ENCODE peak calls at places on chromosomes 11 and 22, in four cellular contexts. W is IMR-90, V is fibroblast of lung, C is NCI-H2029 treated with DMSO at 0.1 percent for 48 hours. F is an unnamed sample.

GRCh38 chr11:17423533-17424310 is 35.3 kb upstream of the KCNJ11 start:
- DNase-seq in W (no peak), C (no peak), V (no peak), F (no peak)

GRCh38 chr22:25749420-25750169 is 7.6 kb downstream of the MYO18B start:
- DNase-seq in W (no peak), V (peak), C (no peak), F (no peak)

GRCh38 chr11:128776434-128777284 is 82.8 kb downstream of the FLI1 start:
- DNase-seq in C (no peak), V (peak), W (peak), F (peak)

GRCh38 chr11:118406599-118407166 is 5.3 kb downstream of the ATP5MG start:
- DNase-seq in W (peak), C (peak), V (peak), F (no peak)

GRCh38 chr11:57197762-57198161 is 16.0 kb downstream of the LRRC55 start:
- DNase-seq in C (no peak), W (no peak), V (no peak), F (no peak)

GRCh38 chr11:23206736-23207336 is 346.6 kb upstream of the CCDC179 start:
- DNase-seq in W (peak), V (peak), C (no peak), F (no peak)

GRCh38 chr22:42432818-42433217 is 615 bp upstream of the NFAM1 start:
- DNase-seq in W (no peak), C (no peak), V (no peak), F (peak)

GRCh38 chr11:19050281-19050680 is 10.2 kb downstream of the MRGPRX2 start:
- DNase-seq in V (no peak), W (no peak), C (no peak), F (no peak)

GRCh38 chr11:7251836-7252682 is at the start of gene SYT9:
- DNase-seq in W (no peak), C (no peak), V (peak), F (peak)

GRCh38 chr11:69409812-69410645 is 71.4 kb upstream of the LINC01488 start:
- DNase-seq in C (no peak), W (no peak), V (no peak), F (no peak)

GRCh38 chr22:36368359-36368983 is 19.3 kb downstream of the MYH9 start:
- DNase-seq in W (peak), V (peak), C (no peak), F (no peak)

GRCh38 chr22:21015051-21016006 is at the start of gene P2RX6:
- DNase-seq in V (peak), W (peak), C (no peak), F (peak)

GRCh38 chr11:27711725-27712124 is 11.5 kb upstream of the BDNF start:
- DNase-seq in V (no peak), C (no peak), W (no peak), F (no peak)

GRCh38 chr22:32531955-32532818 is 57.6 kb downstream of the FBXO7 start:
- DNase-seq in W (peak), C (peak), V (peak), F (peak)

GRCh38 chr11:107898270-107898669 is 30.0 kb upstream of the RAB39A start:
- DNase-seq in V (peak), C (no peak), W (peak), F (no peak)

GRCh38 chr22:31348766-31349165 is 2.6 kb upstream of the PATZ1 start:
- DNase-seq in V (no peak), W (no peak), C (no peak), F (no peak)

GRCh38 chr22:30453731-30454510 is 17.9 kb downstream of the SEC14L3 start:
- DNase-seq in V (no peak), C (peak), W (no peak), F (no peak)

F was measured in right cardiac atrium.